ENCODE peak calls at places on chromosome 11, in nine cellular contexts. One of them, this sample, is unnamed.

GRCh38 chr11:34599406-34599901 is 21.4 kb upstream of the EHF start:
- DNase-seq in colonic mucosa: no peak
- DNase-seq in MM.1S: peak; percentile 15
- DNase-seq in fibroblast of lung: peak; percentile 54
- DNase-seq in stomach: no peak
- DNase-seq in CD8-positive, alpha-beta T cell: no peak
- DNase-seq in A549: peak; percentile 88
- DNase-seq in PC-9: peak; percentile 98
- DNase-seq in left ventricle myocardium inferior: no peak
- DNase-seq in this sample: no peak

GRCh38 chr11:37689951-37690350 is 1091.9 kb upstream of the RAG2 start:
- DNase-seq in colonic mucosa: no peak
- DNase-seq in MM.1S: no peak
- DNase-seq in fibroblast of lung: no peak
- DNase-seq in stomach: no peak
- DNase-seq in CD8-positive, alpha-beta T cell: no peak
- DNase-seq in A549: no peak
- DNase-seq in PC-9: no peak
- DNase-seq in left ventricle myocardium inferior: no peak
- DNase-seq in this sample: no peak

GRCh38 chr11:1501421-1502167 is 15.0 kb upstream of the MOB2 start:
- DNase-seq in colonic mucosa: no peak
- DNase-seq in MM.1S: no peak
- DNase-seq in fibroblast of lung: no peak
- DNase-seq in stomach: no peak
- DNase-seq in CD8-positive, alpha-beta T cell: no peak
- DNase-seq in A549: no peak
- DNase-seq in PC-9: no peak
- DNase-seq in left ventricle myocardium inferior: peak; percentile 68
- DNase-seq in this sample: no peak

GRCh38 chr11:64372802-64373597 is 14.0 kb downstream of the RPS6KA4 start:
- DNase-seq in colonic mucosa: no peak
- DNase-seq in MM.1S: no peak
- DNase-seq in fibroblast of lung: no peak
- DNase-seq in stomach: no peak
- DNase-seq in CD8-positive, alpha-beta T cell: no peak
- DNase-seq in A549: peak; percentile 90
- DNase-seq in PC-9: no peak
- DNase-seq in left ventricle myocardium inferior: no peak
- DNase-seq in this sample: no peak

GRCh38 chr11:130160460-130161090 is 993 bp downstream of the ST14 start:
- DNase-seq in colonic mucosa: peak; percentile 52
- DNase-seq in MM.1S: peak; percentile 24
- DNase-seq in fibroblast of lung: no peak
- DNase-seq in stomach: no peak
- DNase-seq in CD8-positive, alpha-beta T cell: no peak
- DNase-seq in A549: no peak
- DNase-seq in PC-9: no peak
- DNase-seq in left ventricle myocardium inferior: no peak
- DNase-seq in this sample: no peak

GRCh38 chr11:84870486-84870885 is 756.7 kb downstream of the DLG2 start:
- DNase-seq in colonic mucosa: no peak
- DNase-seq in MM.1S: no peak
- DNase-seq in fibroblast of lung: no peak
- DNase-seq in stomach: no peak
- DNase-seq in CD8-positive, alpha-beta T cell: no peak
- DNase-seq in A549: no peak
- DNase-seq in PC-9: peak; percentile 64
- DNase-seq in left ventricle myocardium inferior: no peak
- DNase-seq in this sample: no peak

GRCh38 chr11:69049490-69049867 is 747 bp downstream of the TPCN2 start:
- DNase-seq in colonic mucosa: no peak
- DNase-seq in MM.1S: no peak
- DNase-seq in fibroblast of lung: no peak
- DNase-seq in stomach: no peak
- DNase-seq in CD8-positive, alpha-beta T cell: peak; percentile 51
- DNase-seq in A549: no peak
- DNase-seq in PC-9: no peak
- DNase-seq in left ventricle myocardium inferior: no peak
- DNase-seq in this sample: no peak

GRCh38 chr11:74162688-74163467 is 7.9 kb downstream of the C2CD3 start:
- DNase-seq in colonic mucosa: no peak
- DNase-seq in MM.1S: no peak
- DNase-seq in fibroblast of lung: no peak
- DNase-seq in stomach: no peak
- DNase-seq in CD8-positive, alpha-beta T cell: no peak
- DNase-seq in A549: no peak
- DNase-seq in PC-9: no peak
- DNase-seq in left ventricle myocardium inferior: no peak
- DNase-seq in this sample: no peak

GRCh38 chr11:69211540-69212120 is 55.9 kb downstream of the SMIM38 start:
- DNase-seq in colonic mucosa: no peak
- DNase-seq in MM.1S: no peak
- DNase-seq in fibroblast of lung: no peak
- DNase-seq in stomach: no peak
- DNase-seq in CD8-positive, alpha-beta T cell: no peak
- DNase-seq in A549: no peak
- DNase-seq in PC-9: peak; percentile 26
- DNase-seq in left ventricle myocardium inferior: no peak
- DNase-seq in this sample: peak; percentile 31

GRCh38 chr11:46520971-46521745 is 72.7 kb downstream of the AMBRA1 start:
- DNase-seq in colonic mucosa: no peak
- DNase-seq in MM.1S: no peak
- DNase-seq in fibroblast of lung: peak; percentile 61
- DNase-seq in stomach: no peak
- DNase-seq in CD8-positive, alpha-beta T cell: no peak
- DNase-seq in A549: no peak
- DNase-seq in PC-9: peak; percentile 72
- DNase-seq in left ventricle myocardium inferior: no peak
- DNase-seq in this sample: no peak

GRCh38 chr11:111851636-111852035 is 19.7 kb downstream of the ALG9 start:
- DNase-seq in colonic mucosa: no peak
- DNase-seq in MM.1S: no peak
- DNase-seq in fibroblast of lung: peak; percentile 51
- DNase-seq in stomach: no peak
- DNase-seq in CD8-positive, alpha-beta T cell: no peak
- DNase-seq in A549: no peak
- DNase-seq in PC-9: peak; percentile 51
- DNase-seq in left ventricle myocardium inferior: no peak
- DNase-seq in this sample: no peak

GRCh38 chr11:131763193-131763890 is 392.9 kb downstream of the NTM start:
- DNase-seq in colonic mucosa: no peak
- DNase-seq in MM.1S: no peak
- DNase-seq in fibroblast of lung: peak; percentile 42
- DNase-seq in stomach: no peak
- DNase-seq in CD8-positive, alpha-beta T cell: no peak
- DNase-seq in A549: no peak
- DNase-seq in PC-9: no peak
- DNase-seq in left ventricle myocardium inferior: no peak
- DNase-seq in this sample: no peak

GRCh38 chr11:75485742-75486141 is 40.0 kb downstream of the GDPD5 start:
- DNase-seq in colonic mucosa: no peak
- DNase-seq in MM.1S: no peak
- DNase-seq in fibroblast of lung: no peak
- DNase-seq in stomach: no peak
- DNase-seq in CD8-positive, alpha-beta T cell: no peak
- DNase-seq in A549: no peak
- DNase-seq in PC-9: no peak
- DNase-seq in left ventricle myocardium inferior: no peak
- DNase-seq in this sample: no peak

GRCh38 chr11:113562981-113563461 is 87.8 kb upstream of the DRD2 start:
- DNase-seq in colonic mucosa: no peak
- DNase-seq in MM.1S: no peak
- DNase-seq in fibroblast of lung: no peak
- DNase-seq in stomach: no peak
- DNase-seq in CD8-positive, alpha-beta T cell: peak; percentile 1
- DNase-seq in A549: no peak
- DNase-seq in PC-9: no peak
- DNase-seq in left ventricle myocardium inferior: no peak
- DNase-seq in this sample: no peak
- H3K27ac ChIP-seq in colonic mucosa: no peak overlapping the region
- H3K27ac ChIP-seq in MM.1S: no peak overlapping the region
- H3K27ac ChIP-seq in fibroblast of lung: no peak overlapping the region
- H3K27ac ChIP-seq in stomach: no peak overlapping the region
- H3K27ac ChIP-seq in CD8-positive, alpha-beta T cell: no peak overlapping the region
- H3K27ac ChIP-seq in A549: no peak overlapping the region
- H3K27ac ChIP-seq in PC-9: no peak overlapping the region
- H3K27ac ChIP-seq in left ventricle myocardium inferior: no peak overlapping the region
- H3K27ac ChIP-seq in this sample: no peak overlapping the region

DNA sequence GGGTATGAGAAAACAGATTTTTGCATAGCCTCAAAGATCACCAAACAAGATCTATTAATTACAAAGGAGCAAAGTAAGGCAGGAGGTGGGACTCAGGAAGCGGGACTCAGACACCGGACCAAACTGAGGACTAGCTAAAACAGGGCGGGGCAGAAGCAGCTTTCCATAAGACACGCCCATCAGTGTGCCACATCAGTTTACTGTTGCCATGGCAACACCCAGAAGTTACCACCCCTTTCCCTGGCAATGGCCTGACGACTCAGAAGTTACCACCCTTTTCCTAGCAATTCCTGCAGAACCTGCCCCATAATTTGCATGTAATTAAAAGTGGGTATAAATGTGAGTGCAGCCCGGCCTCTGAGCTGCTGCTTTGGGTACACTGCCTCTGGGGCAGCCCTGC is 173.9 kb downstream of the SHANK2 start:
- DNase-seq in colonic mucosa: peak; percentile 32
- DNase-seq in MM.1S: no peak
- DNase-seq in fibroblast of lung: peak; percentile 2
- DNase-seq in stomach: no peak
- DNase-seq in CD8-positive, alpha-beta T cell: no peak
- DNase-seq in A549: peak; percentile 38
- DNase-seq in PC-9: peak; percentile 74
- DNase-seq in left ventricle myocardium inferior: no peak
- DNase-seq in this sample: no peak
- H3K9me3 ChIP-seq in colonic mucosa: no peaks in the 10 kb centered on the region
- H3K9me3 ChIP-seq in MM.1S: no peaks in the 10 kb centered on the region
- H3K9me3 ChIP-seq in fibroblast of lung: no peaks in the 10 kb centered on the region
- H3K9me3 ChIP-seq in stomach: no peaks in the 10 kb centered on the region
- H3K9me3 ChIP-seq in CD8-positive, alpha-beta T cell: no peaks in the 10 kb centered on the region
- H3K9me3 ChIP-seq in A549: peaks cover 4% of the 10 kb centered on the region
- H3K9me3 ChIP-seq in PC-9: no peaks in the 10 kb centered on the region
- H3K9me3 ChIP-seq in left ventricle myocardium inferior: peaks cover 7% of the 10 kb centered on the region
- H3K9me3 ChIP-seq in this sample: no peaks in the 10 kb centered on the region

DNA sequence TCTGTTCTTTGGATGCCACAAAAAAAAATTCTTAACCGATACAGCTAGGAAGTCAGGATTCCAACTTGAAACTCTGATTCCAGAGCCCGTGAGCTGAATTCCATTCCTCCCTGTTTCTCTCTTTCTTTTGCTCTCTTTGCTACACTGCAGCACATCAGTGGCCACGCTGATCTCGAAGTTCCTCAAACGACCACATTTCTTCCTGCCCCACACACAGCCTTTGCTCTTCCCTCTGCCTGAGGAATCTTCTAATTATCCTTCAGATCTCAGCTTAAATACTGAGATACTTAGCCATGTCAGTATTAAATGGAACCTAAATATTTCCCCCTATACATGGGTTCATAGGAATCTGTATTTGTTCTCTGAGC is 86.8 kb downstream of the MAML2 start:
- DNase-seq in colonic mucosa: no peak
- DNase-seq in MM.1S: no peak
- DNase-seq in fibroblast of lung: no peak
- DNase-seq in stomach: no peak
- DNase-seq in CD8-positive, alpha-beta T cell: no peak
- DNase-seq in A549: no peak
- DNase-seq in PC-9: no peak
- DNase-seq in left ventricle myocardium inferior: no peak
- DNase-seq in this sample: peak; percentile 34
- H3K4me1 ChIP-seq in colonic mucosa: peaks cover 8% of the 10 kb centered on the region
- H3K4me1 ChIP-seq in MM.1S: peaks cover 68% of the 10 kb centered on the region
- H3K4me1 ChIP-seq in fibroblast of lung: peaks cover 25% of the 10 kb centered on the region
- H3K4me1 ChIP-seq in stomach: peaks cover 20% of the 10 kb centered on the region
- H3K4me1 ChIP-seq in CD8-positive, alpha-beta T cell: peaks cover 93% of the 10 kb centered on the region
- H3K4me1 ChIP-seq in A549: peaks cover 31% of the 10 kb centered on the region
- H3K4me1 ChIP-seq in PC-9: peaks cover 48% of the 10 kb centered on the region
- H3K4me1 ChIP-seq in left ventricle myocardium inferior: peaks cover 69% of the 10 kb centered on the region
- H3K4me1 ChIP-seq in this sample: peaks cover 48% of the 10 kb centered on the region

GRCh38 chr11:94132152-94132558 is 3.5 kb downstream of the PANX1 start:
- DNase-seq in colonic mucosa: no peak
- DNase-seq in MM.1S: no peak
- DNase-seq in fibroblast of lung: peak; percentile 92
- DNase-seq in stomach: no peak
- DNase-seq in CD8-positive, alpha-beta T cell: no peak
- DNase-seq in A549: no peak
- DNase-seq in PC-9: peak; percentile 66
- DNase-seq in left ventricle myocardium inferior: no peak
- DNase-seq in this sample: no peak

GRCh38 chr11:94132823-94133408 is 4.3 kb downstream of the PANX1 start:
- DNase-seq in colonic mucosa: no peak
- DNase-seq in MM.1S: no peak
- DNase-seq in fibroblast of lung: no peak
- DNase-seq in stomach: no peak
- DNase-seq in CD8-positive, alpha-beta T cell: no peak
- DNase-seq in A549: no peak
- DNase-seq in PC-9: no peak
- DNase-seq in left ventricle myocardium inferior: no peak
- DNase-seq in this sample: no peak

GRCh38 chr11:94130589-94131362 is 2.1 kb downstream of the PANX1 start:
- DNase-seq in colonic mucosa: no peak
- DNase-seq in MM.1S: no peak
- DNase-seq in fibroblast of lung: peak; percentile 94
- DNase-seq in stomach: no peak
- DNase-seq in CD8-positive, alpha-beta T cell: no peak
- DNase-seq in A549: no peak
- DNase-seq in PC-9: peak; percentile 86
- DNase-seq in left ventricle myocardium inferior: no peak
- DNase-seq in this sample: no peak

GRCh38 chr11:94129505-94130335 is 1.1 kb downstream of the PANX1 start:
- DNase-seq in colonic mucosa: peak; percentile 91
- DNase-seq in MM.1S: no peak
- DNase-seq in fibroblast of lung: peak; percentile 54
- DNase-seq in stomach: no peak
- DNase-seq in CD8-positive, alpha-beta T cell: peak; percentile 58
- DNase-seq in A549: no peak
- DNase-seq in PC-9: no peak
- DNase-seq in left ventricle myocardium inferior: no peak
- DNase-seq in this sample: peak; percentile 91

DNA sequence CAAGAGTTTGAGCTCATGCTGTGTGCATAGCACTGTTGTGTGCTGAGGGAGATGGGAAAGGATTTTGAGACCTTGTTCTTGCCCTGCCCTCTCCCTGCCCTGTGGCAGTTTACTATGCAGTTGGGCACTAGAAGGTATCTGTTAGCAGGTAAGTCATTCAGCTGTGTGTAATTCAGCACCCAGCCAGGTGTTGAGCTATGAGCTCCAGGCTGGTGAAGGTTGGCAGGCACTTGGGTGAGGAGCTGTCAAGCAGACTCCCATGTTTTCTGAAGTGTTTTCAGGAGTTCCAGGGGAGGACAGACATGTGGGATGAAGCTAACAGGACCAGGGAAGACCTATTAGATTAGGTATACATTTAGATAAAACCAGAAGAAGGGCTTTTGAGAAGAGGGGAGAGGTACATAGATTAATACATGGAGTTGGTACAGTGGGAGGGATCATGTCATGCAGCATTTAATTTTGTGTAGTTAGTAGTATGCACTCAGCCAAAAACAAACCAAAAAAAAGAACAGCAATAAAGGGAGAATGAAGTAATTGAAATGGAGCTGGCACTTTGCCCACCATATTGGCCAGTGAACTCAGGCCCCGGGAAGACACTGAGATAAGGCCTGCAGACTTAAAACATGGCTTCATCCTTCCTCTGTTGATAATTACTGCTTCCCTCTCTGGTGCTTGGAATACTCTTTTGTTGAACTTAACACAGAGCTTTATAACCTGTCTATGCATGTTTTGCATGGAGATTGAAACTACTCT is 2.9 kb downstream of the PANX1 start:
- DNase-seq in colonic mucosa: no peak
- DNase-seq in MM.1S: no peak
- DNase-seq in fibroblast of lung: peak; percentile 66
- DNase-seq in stomach: no peak
- DNase-seq in CD8-positive, alpha-beta T cell: no peak
- DNase-seq in A549: no peak
- DNase-seq in PC-9: peak; percentile 60
- DNase-seq in left ventricle myocardium inferior: no peak
- DNase-seq in this sample: no peak
- H3K27ac ChIP-seq in colonic mucosa: peak overlapping the region; percentile 89
- H3K27ac ChIP-seq in MM.1S: no peak overlapping the region
- H3K27ac ChIP-seq in fibroblast of lung: peak overlapping the region; percentile 96
- H3K27ac ChIP-seq in stomach: peak overlapping the region; percentile 97
- H3K27ac ChIP-seq in CD8-positive, alpha-beta T cell: no peak overlapping the region
- H3K27ac ChIP-seq in A549: no peak overlapping the region
- H3K27ac ChIP-seq in PC-9: peak overlapping the region; percentile 86
- H3K27ac ChIP-seq in left ventricle myocardium inferior: peak overlapping the region; percentile 96
- H3K27ac ChIP-seq in this sample: peak overlapping the region; percentile 98

This sample was measured in Peyer's patch.